ENCODE peak calls at places on chromosomes 3 and 15, in seven cellular contexts. T, L, Z, N, V, G and Q are unnamed samples.

GRCh38 chr3:12768579-12769527 is 9.8 kb upstream of the TMEM40 start:
- DNase-seq in T (no peak), L (no peak), Z (no peak), N (no peak), V (no peak), G (no peak), Q (peak)

GRCh38 chr3:40499952-40500351 is 5.9 kb upstream of the ZNF620 start:
- DNase-seq in T (no peak), L (no peak), Z (no peak), N (no peak), V (no peak), G (no peak), Q (no peak)

GRCh38 chr15:64014995-64015394 is 31.3 kb downstream of the DAPK2 start:
- DNase-seq in T (no peak), L (no peak), Z (no peak), N (peak), V (no peak), G (no peak), Q (no peak)

GRCh38 chr3:194245975-194246561 is 105.1 kb downstream of the CPN2 start:
- DNase-seq in T (no peak), L (no peak), Z (no peak), N (no peak), V (no peak), G (no peak), Q (no peak)

GRCh38 chr15:26146162-26146561 is 283.0 kb upstream of the ATP10A start:
- DNase-seq in T (no peak), L (no peak), Z (no peak), N (no peak), V (no peak), G (no peak), Q (no peak)

GRCh38 chr3:48528754-48529153 is 24.8 kb upstream of the SHISA5 start:
- DNase-seq in T (no peak), L (no peak), Z (no peak), N (no peak), V (no peak), G (no peak), Q (no peak)

GRCh38 chr15:80996247-80996646 is 4.5 kb upstream of the TLNRD1 start:
- DNase-seq in T (no peak), L (no peak), Z (no peak), N (no peak), V (no peak), G (no peak), Q (no peak)

GRCh38 chr3:23999012-23999641 is 54.0 kb downstream of the NR1D2 start:
- DNase-seq in T (peak), L (peak), Z (peak), N (peak), V (peak), G (no peak), Q (no peak)

GRCh38 chr3:157573780-157574378 is 70.7 kb upstream of the VEPH1 start:
- DNase-seq in T (no peak), L (no peak), Z (no peak), N (no peak), V (no peak), G (peak), Q (no peak)

GRCh38 chr3:121883507-121883906 is 10.7 kb upstream of the SLC15A2 start:
- DNase-seq in T (no peak), L (no peak), Z (peak), N (no peak), V (peak), G (peak), Q (no peak)

GRCh38 chr15:75834011-75834410 is 9.2 kb upstream of the UBE2Q2 start:
- DNase-seq in T (no peak), L (no peak), Z (no peak), N (no peak), V (no peak), G (no peak), Q (no peak)

GRCh38 chr15:45704329-45705249 is 69.8 kb downstream of the SQOR start:
- DNase-seq in T (no peak), L (peak), Z (peak), N (peak), V (no peak), G (no peak), Q (no peak)

GRCh38 chr15:79136434-79137046 is 46.0 kb upstream of the RASGRF1 start:
- DNase-seq in T (no peak), L (no peak), Z (no peak), N (no peak), V (no peak), G (no peak), Q (no peak)

GRCh38 chr3:160210799-160211221 is 14.4 kb upstream of the C3orf80 start:
- DNase-seq in T (no peak), L (no peak), Z (peak), N (no peak), V (peak), G (peak), Q (no peak)

GRCh38 chr15:81146454-81146853 is 12.4 kb downstream of the CFAP161 start:
- DNase-seq in T (no peak), L (no peak), Z (no peak), N (no peak), V (no peak), G (no peak), Q (no peak)

GRCh38 chr3:2958553-2958952 is 151.6 kb downstream of the IL5RA start:
- DNase-seq in T (no peak), L (no peak), Z (no peak), N (no peak), V (no peak), G (no peak), Q (no peak)

GRCh38 chr15:41957021-41957897 is 15.1 kb downstream of the EHD4 start:
- DNase-seq in T (no peak), L (peak), Z (peak), N (no peak), V (no peak), G (no peak), Q (no peak)

GRCh38 chr3:11204697-11205397 is 50.6 kb downstream of the HRH1 start:
- DNase-seq in T (no peak), L (no peak), Z (no peak), N (no peak), V (no peak), G (peak), Q (no peak)

GRCh38 chr15:89760303-89761008 is 9.4 kb upstream of the MESP1 start:
- DNase-seq in T (peak), L (peak), Z (peak), N (peak), V (peak), G (peak), Q (no peak)

GRCh38 chr3:156558389-156558788 is 3.5 kb upstream of the SSR3 start:
- DNase-seq in T (no peak), L (no peak), Z (no peak), N (no peak), V (no peak), G (no peak), Q (no peak)

GRCh38 chr3:24296441-24297205 is 198.0 kb downstream of the THRB start:
- DNase-seq in T (no peak), L (no peak), Z (no peak), N (no peak), V (no peak), G (no peak), Q (no peak)

GRCh38 chr3:116078561-116078960 is 366.7 kb downstream of the LSAMP start:
- DNase-seq in T (no peak), L (no peak), Z (no peak), N (no peak), V (no peak), G (no peak), Q (no peak)

GRCh38 chr3:187150186-187150585 is 10.9 kb upstream of the RPL39L start:
- DNase-seq in T (no peak), L (no peak), Z (no peak), N (no peak), V (no peak), G (no peak), Q (no peak)

GRCh38 chr3:9165441-9165840 is 84.0 kb downstream of the SRGAP3 start:
- DNase-seq in T (no peak), L (no peak), Z (no peak), N (no peak), V (no peak), G (no peak), Q (no peak)

GRCh38 chr3:99720985-99721632 is 82.7 kb downstream of the COL8A1 start:
- DNase-seq in T (no peak), L (no peak), Z (no peak), N (peak), V (peak), G (peak), Q (no peak)

GRCh38 chr3:124775776-124776336 is 45.6 kb downstream of the UMPS start:
- DNase-seq in T (no peak), L (no peak), Z (no peak), N (no peak), V (no peak), G (no peak), Q (no peak)

GRCh38 chr3:142931222-142931621 is 32.3 kb downstream of the PAQR9 start:
- DNase-seq in T (no peak), L (no peak), Z (no peak), N (no peak), V (no peak), G (no peak), Q (no peak)

GRCh38 chr15:63583027-63583426 is 14.2 kb upstream of the FBXL22 start:
- DNase-seq in T (no peak), L (no peak), Z (no peak), N (no peak), V (peak), G (peak), Q (no peak)

GRCh38 chr3:32733631-32734229 is 48.7 kb downstream of the CNOT10 start:
- DNase-seq in T (no peak), L (no peak), Z (peak), N (no peak), V (peak), G (peak), Q (no peak)

GRCh38 chr3:50567386-50568182 is at the start of gene C3orf18:
- DNase-seq in T (peak), L (peak), Z (peak), N (peak), V (peak), G (peak), Q (no peak)

GRCh38 chr3:124034016-124034808 is 42.3 kb upstream of the ROPN1 start:
- DNase-seq in T (no peak), L (peak), Z (peak), N (peak), V (no peak), G (peak), Q (peak)

GRCh38 chr3:175885196-175885766 is 1026.1 kb downstream of the NAALADL2 start:
- DNase-seq in T (no peak), L (peak), Z (no peak), N (no peak), V (no peak), G (no peak), Q (no peak)

GRCh38 chr3:195260286-195260905 is 10.6 kb downstream of the XXYLT1 start:
- DNase-seq in T (no peak), L (no peak), Z (peak), N (no peak), V (no peak), G (no peak), Q (no peak)
- TF ChIP-seq CTCF in T (peak), L (no peak), Z (no peak), N (no peak), V (peak), G (no peak), Q (peak)

GRCh38 chr3:128369881-128370642 is 96.6 kb downstream of the DNAJB8 start:
- DNase-seq in T (no peak), L (no peak), Z (no peak), N (no peak), V (no peak), G (no peak), Q (peak)
- TF ChIP-seq CTCF in T (no peak), L (no peak), Z (peak), N (no peak), V (no peak), G (no peak), Q (peak)

GRCh38 chr3:151093905-151094304 is 8.4 kb downstream of the MED12L start:
- DNase-seq in T (no peak), L (no peak), Z (no peak), N (no peak), V (no peak), G (no peak), Q (no peak)
- TF ChIP-seq CTCF in T (no peak), L (no peak), Z (no peak), N (no peak), V (no peak), G (no peak), Q (no peak)

GRCh38 chr15:71786673-71787072 is 23.7 kb upstream of the NR2E3 start:
- DNase-seq in T (no peak), L (no peak), Z (no peak), N (no peak), V (no peak), G (no peak), Q (no peak)

GRCh38 chr15:71782447-71783165 is 27.7 kb upstream of the NR2E3 start:
- DNase-seq in T (no peak), L (no peak), Z (no peak), N (no peak), V (no peak), G (no peak), Q (no peak)

GRCh38 chr15:71785996-71786395 is 24.4 kb upstream of the NR2E3 start:
- DNase-seq in T (no peak), L (no peak), Z (no peak), N (no peak), V (no peak), G (no peak), Q (no peak)

GRCh38 chr15:71781965-71782265 is 28.4 kb upstream of the NR2E3 start:
- DNase-seq in T (no peak), L (no peak), Z (no peak), N (no peak), V (no peak), G (no peak), Q (no peak)

GRCh38 chr15:71784719-71785118 is 25.6 kb upstream of the NR2E3 start:
- DNase-seq in T (no peak), L (no peak), Z (no peak), N (no peak), V (no peak), G (no peak), Q (no peak)
- TF ChIP-seq CTCF in T (peak), L (no peak), Z (peak), N (no peak), V (peak), G (peak), Q (peak)

DNA sequence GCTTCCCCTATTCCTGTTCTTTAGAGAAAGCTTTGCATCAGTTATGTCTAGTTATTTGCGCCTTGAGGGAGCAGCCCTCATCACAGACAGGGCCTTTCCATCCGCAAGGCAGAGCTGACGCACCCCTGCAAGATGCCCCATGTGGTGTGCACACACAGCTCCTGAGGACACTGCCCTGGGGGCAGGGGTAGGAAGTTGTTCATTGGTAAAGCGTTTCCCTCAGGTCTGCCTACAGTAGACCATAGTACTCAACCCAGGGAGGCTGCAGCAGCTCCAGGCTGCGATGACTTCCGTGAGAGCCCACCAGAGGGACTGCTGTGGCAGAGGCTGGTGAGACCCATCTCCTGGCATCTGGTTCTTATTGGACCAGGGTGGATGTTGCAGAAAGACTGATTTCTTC is 55.1 kb upstream of the PLXNA1 start:
- DNase-seq in T (no peak), L (no peak), Z (no peak), N (no peak), V (no peak), G (no peak), Q (no peak)
- TF ChIP-seq CTCF in T (no peak), L (no peak), Z (no peak), N (no peak), V (no peak), G (no peak), Q (no peak)

GRCh38 chr3:98573231-98573728 is 20.1 kb downstream of the CPOX start:
- DNase-seq in T (no peak), L (no peak), Z (no peak), N (no peak), V (peak), G (no peak), Q (no peak)
- TF ChIP-seq CTCF in T (peak), L (peak), Z (no peak), N (peak), V (peak), G (peak), Q (peak)

DNA sequence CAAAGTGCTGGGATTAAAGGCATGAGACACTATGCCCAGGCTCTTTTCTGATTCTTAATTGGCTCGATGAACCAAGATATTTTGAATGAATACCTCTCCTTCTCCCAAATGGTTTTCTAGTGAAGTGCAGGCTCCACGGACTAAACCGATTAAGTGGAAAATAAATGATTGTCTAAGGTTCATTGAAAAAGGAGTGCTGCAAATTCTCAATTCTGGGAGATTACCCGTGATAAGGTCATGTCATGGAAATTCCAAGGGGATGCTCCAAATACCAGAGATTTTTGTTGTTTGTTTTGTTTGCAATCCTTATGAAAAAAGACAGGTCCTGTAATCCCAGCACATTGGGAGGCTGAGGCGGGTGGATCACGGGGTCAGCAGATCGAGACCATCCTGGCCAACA is 406.9 kb upstream of the TBL1XR1 start:
- DNase-seq in T (no peak), L (no peak), Z (no peak), N (no peak), V (no peak), G (no peak), Q (no peak)
- TF ChIP-seq CTCF in T (no peak), L (no peak), Z (no peak), N (no peak), V (no peak), G (no peak), Q (no peak)